ENCODE peak calls at places on chromosome 1, in seven cellular contexts. B, A, T, C, W, O and J are unnamed samples.

GRCh38 chr1:17090844-17091243 is 28.4 kb downstream of the PADI2 start:
- DNase-seq in T (peak; percentile 65), B (no peak), C (no peak), A (no peak), O (no peak), W (no peak), J (no peak)

GRCh38 chr1:57831624-57832023 is 407.8 kb upstream of the DAB1 start:
- DNase-seq in A (no peak), B (no peak), T (no peak), C (peak; percentile 30), O (no peak), W (no peak), J (no peak)

GRCh38 chr1:39509360-39510009 is 18.0 kb downstream of the BMP8A start:
- DNase-seq in C (no peak), O (no peak), T (no peak), W (peak; percentile 66), A (no peak), B (no peak), J (no peak)

GRCh38 chr1:228429698-228430097 is 13.0 kb upstream of the TRIM17 start:
- DNase-seq in C (no peak), T (no peak), W (no peak), O (no peak), A (no peak), B (no peak), J (no peak)

GRCh38 chr1:145994391-145995120 is 1.8 kb downstream of the TXNIP start:
- DNase-seq in A (peak; percentile 50), O (no peak), W (no peak), B (no peak), C (no peak), T (peak; percentile 27), J (no peak)

GRCh38 chr1:12125422-12126355 is 41.1 kb upstream of the TNFRSF1B start:
- DNase-seq in O (no peak), T (peak; percentile 49), C (no peak), B (no peak), A (no peak), W (no peak), J (no peak)

GRCh38 chr1:25543425-25544242 is at the start of gene LDLRAP1:
- DNase-seq in W (peak; percentile 93), B (no peak), T (peak; percentile 91), O (peak; percentile 8), A (peak; percentile 63), C (no peak), J (peak; percentile 88)

GRCh38 chr1:45557422-45557944 is 6.9 kb downstream of the AKR1A1 start:
- DNase-seq in O (no peak), B (no peak), T (no peak), W (peak; percentile 74), C (no peak), A (no peak), J (no peak)

GRCh38 chr1:104406731-104407130 is 657.0 kb downstream of the AMY1C start:
- DNase-seq in O (no peak), W (no peak), A (no peak), C (no peak), T (no peak), B (no peak), J (no peak)

GRCh38 chr1:179821524-179821923 is 56.1 kb downstream of the TOR1AIP2 start:
- DNase-seq in A (no peak), C (no peak), B (no peak), O (no peak), T (peak; percentile 32), W (no peak), J (no peak)

GRCh38 chr1:5731110-5731423 is 261.2 kb downstream of the NPHP4 start:
- DNase-seq in W (peak; percentile 14), C (no peak), O (no peak), B (no peak), T (no peak), A (no peak), J (no peak)

GRCh38 chr1:30748699-30749401 is 8.7 kb downstream of the LAPTM5 start:
- DNase-seq in O (no peak), A (peak; percentile 44), T (peak; percentile 60), B (no peak), W (peak; percentile 28), C (no peak), J (no peak)

GRCh38 chr1:209134001-209134400 is 449.5 kb upstream of the CAMK1G start:
- DNase-seq in O (no peak), B (no peak), C (no peak), W (no peak), A (no peak), T (no peak), J (no peak)

GRCh38 chr1:231750296-231750695 is 123.7 kb downstream of the DISC1 start:
- DNase-seq in T (no peak), B (no peak), O (no peak), C (no peak), A (no peak), W (no peak), J (no peak)

GRCh38 chr1:231240531-231240882 is 505 bp upstream of the GNPAT start:
- DNase-seq in A (no peak), B (no peak), T (no peak), C (no peak), O (no peak), W (no peak), J (no peak)

GRCh38 chr1:177780096-177780700 is 189.7 kb downstream of the SEC16B start:
- DNase-seq in A (no peak), T (peak; percentile 58), W (no peak), C (peak; percentile 20), O (peak; percentile 7), B (no peak), J (peak; percentile 45)

GRCh38 chr1:212218911-212219310 is 66.3 kb upstream of the PPP2R5A start:
- DNase-seq in A (no peak), C (no peak), T (no peak), O (peak; percentile 77), W (no peak), B (no peak), J (no peak)

GRCh38 chr1:23756676-23757075 is 13.4 kb downstream of the ELOA start:
- DNase-seq in O (no peak), W (no peak), B (no peak), C (no peak), A (no peak), T (no peak), J (no peak)

DNA sequence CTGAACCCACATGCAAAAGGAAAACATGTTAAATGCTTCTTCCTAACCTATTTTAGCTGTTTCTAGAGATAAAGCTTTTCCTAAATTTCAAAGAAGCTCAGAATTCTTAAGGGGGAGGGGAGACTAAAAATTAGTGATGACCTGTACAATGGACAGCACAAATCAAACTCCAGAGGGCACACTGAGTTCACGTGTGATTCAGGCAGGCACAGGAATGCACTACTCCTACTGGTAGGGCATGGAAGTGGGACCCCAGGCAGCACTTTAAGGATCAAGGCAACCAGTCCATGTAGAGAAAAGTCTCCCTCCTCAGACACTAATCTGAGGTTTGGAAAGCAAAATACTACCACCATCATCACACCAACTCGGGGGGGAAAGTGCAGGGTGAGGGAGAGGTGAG is 31.3 kb upstream of the CLCA4 start:
- DNase-seq in T (peak; percentile 76), B (no peak), W (no peak), A (no peak), C (no peak), O (no peak), J (no peak)
- TF ChIP-seq CTCF in T (peak; percentile 83), B (no peak), W (peak; percentile 18), A (no peak), C (peak; percentile 54), O (peak; percentile 36), J (peak; percentile 66)

DNA sequence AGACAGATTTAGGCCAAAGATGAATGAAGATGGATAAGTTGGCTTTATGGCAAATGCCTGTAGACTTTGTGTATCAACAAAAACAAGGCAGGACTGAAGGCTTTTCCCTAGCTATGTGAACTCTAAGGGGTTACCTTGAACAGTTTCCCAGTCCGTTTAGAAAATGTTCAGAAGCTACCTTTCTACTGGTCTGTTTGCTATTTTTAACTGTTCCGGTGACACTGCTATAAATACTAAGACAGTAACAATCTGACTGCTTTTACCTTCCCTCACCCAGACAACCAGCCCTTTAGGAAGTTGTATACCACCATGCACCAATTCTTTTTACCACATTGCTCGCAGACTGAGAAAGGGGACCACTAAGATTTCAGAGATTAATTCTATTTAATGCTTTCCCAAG is 102.2 kb downstream of the PHTF1 start:
- DNase-seq in W (no peak), A (no peak), C (no peak), O (no peak), T (no peak), B (no peak), J (no peak)
- H3K27me3 ChIP-seq in W (no peaks in the 10 kb centered on the region), A (no peaks in the 10 kb centered on the region), C (no peaks in the 10 kb centered on the region), O (no peaks in the 10 kb centered on the region), T (no peaks in the 10 kb centered on the region), B (no peaks in the 10 kb centered on the region), J (no peaks in the 10 kb centered on the region)

GRCh38 chr1:92599184-92599583 is 112.5 kb upstream of the GFI1 start:
- DNase-seq in B (no peak), O (peak; percentile 4), W (no peak), A (no peak), T (no peak), C (no peak), J (no peak)
- TF ChIP-seq CTCF in B (peak; percentile 9), O (peak; percentile 57), W (no peak), A (peak; percentile 91), T (peak; percentile 63), C (peak; percentile 11), J (peak; percentile 23)

GRCh38 chr1:217138839-217139466 is 415.7 kb upstream of the ESRRG start:
- DNase-seq in C (no peak), B (no peak), O (no peak), T (peak; percentile 55), A (no peak), W (no peak), J (no peak)

GRCh38 chr1:217138173-217138838 is 415.1 kb upstream of the ESRRG start:
- DNase-seq in W (peak; percentile 33), B (no peak), T (peak; percentile 66), C (no peak), A (no peak), O (no peak), J (no peak)

GRCh38 chr1:217139513-217139912 is 416.3 kb upstream of the ESRRG start:
- DNase-seq in W (no peak), B (no peak), T (peak; percentile 73), C (no peak), A (no peak), O (no peak), J (no peak)

GRCh38 chr1:217137210-217137871 is 414.1 kb upstream of the ESRRG start:
- DNase-seq in T (peak; percentile 83), O (no peak), W (peak; percentile 73), A (no peak), C (no peak), B (no peak), J (no peak)

DNA sequence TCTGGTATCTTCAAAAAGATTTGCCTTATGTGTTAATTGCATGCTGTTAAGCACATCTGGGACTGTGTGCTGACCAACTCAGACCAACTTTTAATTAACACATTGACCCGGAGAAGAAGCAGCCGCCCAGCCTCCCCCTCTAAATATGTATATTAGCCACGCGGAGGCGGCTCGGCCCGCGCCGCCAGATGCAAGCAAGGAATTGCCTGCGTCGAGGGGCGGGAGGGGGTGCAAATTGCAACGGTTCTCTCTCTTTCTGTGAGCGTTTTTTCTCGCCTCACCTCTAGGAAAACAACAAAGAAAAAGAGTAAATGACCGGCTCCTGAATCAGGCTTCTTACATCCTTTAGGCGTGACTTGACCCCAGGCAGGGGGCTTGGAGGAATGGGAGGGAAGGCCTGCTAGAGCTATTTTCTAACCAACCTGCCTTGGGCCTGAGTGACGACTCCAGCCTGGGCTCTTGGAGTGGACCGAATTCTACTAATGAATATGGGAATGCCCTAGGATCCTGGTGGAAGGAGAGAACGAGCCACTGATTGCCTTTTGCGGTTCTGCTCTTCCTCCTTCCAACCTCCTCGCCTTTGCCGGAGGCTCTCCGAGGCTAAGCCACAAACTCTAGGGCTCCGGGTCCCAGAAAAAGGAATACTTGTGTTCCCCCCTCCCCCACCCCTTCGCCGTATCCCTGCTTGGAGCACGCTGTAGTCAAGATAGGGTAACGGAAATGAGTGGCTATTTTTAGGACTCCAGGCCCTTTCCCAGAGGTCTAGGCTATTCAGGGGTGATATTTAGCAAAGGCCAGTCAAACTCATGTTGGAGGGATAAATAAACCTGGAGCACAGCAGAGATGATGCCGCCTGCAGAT is 417.0 kb upstream of the ESRRG start:
- DNase-seq in C (no peak), W (peak; percentile 31), B (no peak), A (no peak), O (no peak), T (peak; percentile 80), J (no peak)
- H3K27me3 ChIP-seq in C (peaks cover 4% of the 10 kb centered on the region), W (no peaks in the 10 kb centered on the region), B (peaks cover 4% of the 10 kb centered on the region), A (peaks cover 7% of the 10 kb centered on the region), O (peaks cover 53% of the 10 kb centered on the region), T (peaks cover 59% of the 10 kb centered on the region), J (peaks cover 8% of the 10 kb centered on the region)